ENCODE peak calls at places on chromosomes 13 and 19, in nine cellular contexts. V is GM10248; Y is AG10803; R is tibial nerve; U is neural crest cell; X is activated CD4-positive, alpha-beta memory T cell treated with anti-CD3 and anti-CD28 coated beads, Interleukin-2, amount 10 ng/mL, durations not matched to agents 7 days and 5 days; Z is frontal cortex; D is CD4-positive, alpha-beta T cell; K is cardiac septum. A is an unnamed sample.

GRCh38 chr13:99656843-99657506 is 155.7 kb downstream of the TM9SF2 start:
- DNase-seq in D (no peak), R (no peak), Z (no peak), U (no peak), K (no peak), V (no peak), Y (no peak), X (peak), A (no peak)

GRCh38 chr19:35030257-35031071 is at the start of gene SCN1B:
- DNase-seq in D (peak), R (no peak), X (peak), K (peak), V (peak), Y (peak), U (peak), Z (peak), A (peak)

GRCh38 chr19:5130371-5131030 is 161.6 kb downstream of the KDM4B start:
- DNase-seq in K (no peak), U (no peak), Y (no peak), V (peak), R (no peak), D (peak), X (no peak), Z (no peak), A (peak)

GRCh38 chr13:51803422-51804294 is at the start of gene DHRS12:
- DNase-seq in V (peak), D (peak), X (peak), Z (peak), K (peak), U (peak), Y (peak), R (peak), A (peak)

GRCh38 chr13:42174344-42175162 is 97.4 kb upstream of the AKAP11 start:
- DNase-seq in K (no peak), Z (no peak), Y (no peak), D (no peak), U (no peak), X (no peak), R (no peak), V (no peak), A (no peak)

GRCh38 chr13:97298816-97299215 is 76.7 kb downstream of the MBNL2 start:
- DNase-seq in U (no peak), K (no peak), X (no peak), Y (peak), V (no peak), D (no peak), R (no peak), Z (no peak), A (no peak)

GRCh38 chr19:7921955-7922840 is 2.1 kb downstream of the SNAPC2 start:
- DNase-seq in V (no peak), K (no peak), R (no peak), U (no peak), D (no peak), X (no peak), Y (no peak), Z (no peak), A (no peak)

GRCh38 chr19:45528744-45529453 is 21.6 kb downstream of the VASP start:
- DNase-seq in D (peak), U (no peak), V (no peak), K (no peak), R (no peak), Z (no peak), X (no peak), Y (no peak), A (peak)

GRCh38 chr19:40305403-40305802 is 20.3 kb upstream of the AKT2 start:
- DNase-seq in K (no peak), V (peak), Y (peak), Z (peak), R (peak), D (peak), U (peak), X (peak), A (peak)

GRCh38 chr13:106649495-106649894 is 81.6 kb upstream of the ARGLU1 start:
- DNase-seq in R (no peak), Z (no peak), Y (peak), D (no peak), V (no peak), K (no peak), X (no peak), U (no peak), A (no peak)

GRCh38 chr13:45238945-45239795 is 38.3 kb upstream of the KCTD4 start:
- DNase-seq in Y (peak), U (no peak), R (no peak), X (no peak), Z (no peak), K (no peak), D (no peak), V (no peak), A (no peak)

GRCh38 chr13:77492982-77493381 is 42.5 kb upstream of the SCEL start:
- DNase-seq in Y (no peak), D (no peak), U (no peak), R (no peak), X (no peak), V (peak), Z (peak), K (no peak), A (peak)

GRCh38 chr13:31982540-31982939 is 49.0 kb upstream of the FRY start:
- DNase-seq in X (no peak), U (no peak), V (no peak), R (peak), Y (peak), D (no peak), Z (no peak), K (peak), A (no peak)

GRCh38 chr19:36032251-36033104 is at the start of gene CLIP3:
- DNase-seq in U (peak), Z (peak), Y (peak), D (peak), K (peak), V (peak), R (peak), X (no peak), A (peak)

GRCh38 chr19:30577551-30578090 is 205.4 kb downstream of the ZNF536 start:
- DNase-seq in V (no peak), D (no peak), R (no peak), K (no peak), Z (no peak), Y (no peak), X (no peak), U (no peak), A (no peak)

GRCh38 chr19:15286688-15287355 is 45.5 kb downstream of the BRD4 start:
- DNase-seq in V (no peak), Z (no peak), R (no peak), K (no peak), X (no peak), D (no peak), Y (no peak), U (no peak), A (no peak)

GRCh38 chr19:50705422-50706019 is 14.1 kb downstream of the SHANK1 start:
- DNase-seq in U (peak), Z (peak), Y (peak), X (peak), R (no peak), V (peak), K (no peak), D (no peak), A (peak)

GRCh38 chr13:21670006-21670882 is 629 bp upstream of the FGF9 start:
- DNase-seq in D (peak), R (peak), U (peak), V (peak), X (peak), K (peak), Y (peak), Z (peak), A (peak)

GRCh38 chr13:80235559-80236296 is 105.2 kb downstream of the SPRY2 start:
- DNase-seq in Y (peak), X (no peak), K (no peak), D (no peak), R (no peak), Z (no peak), U (no peak), V (no peak), A (no peak)

GRCh38 chr19:51122112-51122981 is 2.4 kb upstream of the SIGLEC9 start:
- DNase-seq in Z (no peak), V (no peak), R (no peak), K (no peak), X (no peak), U (no peak), D (no peak), Y (no peak), A (no peak)

GRCh38 chr19:49339364-49340068 is 4.3 kb downstream of the CD37 start:
- DNase-seq in R (peak), K (peak), U (peak), D (no peak), X (no peak), Z (peak), Y (peak), V (peak), A (peak)

GRCh38 chr19:15463865-15464371 is 426 bp downstream of the RASAL3 start:
- DNase-seq in V (peak), K (peak), D (peak), X (peak), R (no peak), Y (no peak), Z (peak), U (no peak), A (peak)

GRCh38 chr13:25688524-25688923 is 316.8 kb downstream of the ATP8A2 start:
- DNase-seq in R (no peak), K (no peak), U (no peak), X (no peak), Z (no peak), V (no peak), D (no peak), Y (no peak), A (no peak)

GRCh38 chr13:80598189-80598588 is 257.3 kb upstream of the SPRY2 start:
- DNase-seq in U (no peak), V (no peak), R (no peak), X (no peak), Z (no peak), Y (no peak), K (no peak), D (no peak), A (no peak)

GRCh38 chr19:10439588-10439987 is 19.2 kb downstream of the PDE4A start:
- DNase-seq in Y (no peak), R (no peak), U (no peak), K (no peak), D (no peak), V (no peak), X (no peak), Z (no peak), A (no peak)

GRCh38 chr19:29878973-29879654 is 62.9 kb upstream of the URI1 start:
- DNase-seq in Y (peak), K (no peak), X (no peak), R (peak), Z (peak), V (no peak), U (no peak), D (no peak), A (no peak)

GRCh38 chr13:94780421-94780820 is 68.1 kb upstream of the SOX21 start:
- DNase-seq in Y (no peak), V (no peak), K (no peak), D (no peak), X (no peak), U (no peak), R (no peak), Z (no peak), A (no peak)

GRCh38 chr19:41327499-41328156 is 17.7 kb downstream of the CCDC97 start:
- DNase-seq in U (no peak), K (peak), D (peak), Y (no peak), Z (no peak), V (peak), X (peak), R (no peak), A (peak)

GRCh38 chr19:13102416-13102665 is 317 bp downstream of the LYL1 start:
- DNase-seq in D (no peak), K (no peak), Z (no peak), X (no peak), R (no peak), U (no peak), Y (peak), V (peak), A (no peak)

GRCh38 chr13:75326173-75327131 is 155.5 kb downstream of the TBC1D4 start:
- DNase-seq in U (no peak), X (peak), Z (no peak), D (peak), R (no peak), K (no peak), Y (peak), V (peak), A (peak)

GRCh38 chr19:47608074-47608907 is 643 bp upstream of the BICRA start:
- DNase-seq in Z (peak), K (peak), Y (peak), D (peak), X (peak), U (peak), R (peak), V (peak), A (peak)

GRCh38 chr13:51479199-51479523 is 26.3 kb upstream of the INTS6 start:
- DNase-seq in Y (peak), X (no peak), K (no peak), D (no peak), Z (no peak), U (no peak), R (no peak), V (no peak), A (no peak)

GRCh38 chr13:49454388-49455015 is 10.4 kb downstream of the SETDB2 start:
- DNase-seq in Z (no peak), D (no peak), U (no peak), R (no peak), K (no peak), X (no peak), Y (peak), V (peak), A (peak)

GRCh38 chr13:75963318-75963717 is 327.2 kb downstream of the LMO7 start:
- DNase-seq in X (no peak), Z (no peak), V (no peak), U (no peak), Y (peak), R (no peak), K (no peak), D (no peak), A (no peak)

GRCh38 chr19:48491793-48492123 is 19.9 kb downstream of the LMTK3 start:
- DNase-seq in U (no peak), K (no peak), R (no peak), X (no peak), Z (no peak), D (no peak), V (no peak), Y (no peak), A (no peak)

GRCh38 chr19:40294560-40294959 is 9.4 kb upstream of the AKT2 start:
- DNase-seq in X (no peak), Y (no peak), D (no peak), R (no peak), V (no peak), U (no peak), Z (no peak), K (no peak), A (no peak)

A was measured in GM20000.